ENCODE peak calls at places on chromosomes 1 and 21, in six cellular contexts. I is iris pigment epithelial cell, O is breast epithelium, K is renal cortical epithelial cell, G is GM19239, U is endothelial cell. R is an unnamed sample.
A peak's percentile ranks its signal among the peaks of the same experiment; 100 is the strongest.

GRCh38 chr1:163365186-163365585 is 43.4 kb downstream of the NUF2 start:
- DNase-seq in I (no peak), O (no peak), K (no peak), G (no peak), U (no peak), R (no peak)

GRCh38 chr1:27141266-27142003 is 13.5 kb downstream of the SLC9A1 start:
- DNase-seq in I (no peak), O (peak; percentile 92), K (no peak), G (no peak), U (no peak), R (no peak)

GRCh38 chr21:36155603-36156338 is 853 bp upstream of the DOP1B start:
- DNase-seq in I (no peak), O (peak; percentile 55), K (no peak), G (no peak), U (no peak), R (no peak)

GRCh38 chr1:67020765-67021164 is 33.2 kb downstream of the SLC35D1 start:
- DNase-seq in I (no peak), O (no peak), K (no peak), G (no peak), U (no peak), R (no peak)

GRCh38 chr21:15397258-15397657 is 332.5 kb upstream of the NRIP1 start:
- DNase-seq in I (no peak), O (no peak), K (no peak), G (no peak), U (no peak), R (no peak)

GRCh38 chr1:89780721-89781120 is 40.1 kb upstream of the LRRC8D start:
- DNase-seq in I (peak; percentile 71), O (no peak), K (peak; percentile 78), G (no peak), U (no peak), R (peak; percentile 65)

GRCh38 chr1:101242331-101243050 is 5.7 kb downstream of the S1PR1 start:
- DNase-seq in I (peak; percentile 9), O (no peak), K (no peak), G (no peak), U (no peak), R (no peak)

GRCh38 chr21:42218836-42219605 is at the start of gene ABCG1:
- DNase-seq in I (peak; percentile 13), O (no peak), K (no peak), G (no peak), U (peak; percentile 56), R (no peak)

GRCh38 chr1:209589440-209589839 is 5.9 kb downstream of the CAMK1G start:
- DNase-seq in I (peak; percentile 32), O (no peak), K (no peak), G (no peak), U (no peak), R (no peak)

GRCh38 chr1:76268341-76268740 is 193.8 kb downstream of the ST6GALNAC3 start:
- DNase-seq in I (peak; percentile 4), O (no peak), K (peak; percentile 50), G (no peak), U (no peak), R (no peak)

GRCh38 chr1:151568626-151569088 is 28.5 kb downstream of the TUFT1 start:
- DNase-seq in I (no peak), O (no peak), K (no peak), G (no peak), U (no peak), R (no peak)

GRCh38 chr21:45409466-45410150 is 4.6 kb downstream of the COL18A1 start:
- DNase-seq in I (no peak), O (no peak), K (peak; percentile 41), G (no peak), U (no peak), R (no peak)

GRCh38 chr1:94279048-94279447 is 41.7 kb upstream of the ARHGAP29 start:
- DNase-seq in I (peak; percentile 60), O (no peak), K (no peak), G (no peak), U (no peak), R (no peak)

GRCh38 chr1:89953072-89953626 is 41.8 kb upstream of the ZNF326 start:
- DNase-seq in I (peak; percentile 92), O (no peak), K (peak; percentile 98), G (no peak), U (peak; percentile 16), R (peak; percentile 53)

GRCh38 chr1:65059930-65060538 is 88.0 kb upstream of the AK4 start:
- DNase-seq in I (peak; percentile 61), O (no peak), K (peak; percentile 55), G (no peak), U (no peak), R (no peak)

GRCh38 chr1:48718696-48719095 is 58.0 kb downstream of the BEND5 start:
- DNase-seq in I (no peak), O (no peak), K (no peak), G (no peak), U (no peak), R (no peak)

GRCh38 chr1:205670143-205670431 is 10.2 kb downstream of the SLC45A3 start:
- DNase-seq in I (no peak), O (no peak), K (no peak), G (no peak), U (no peak), R (no peak)

GRCh38 chr1:160519542-160520435 is 3.3 kb downstream of the SLAMF6 start:
- DNase-seq in I (peak; percentile 1), O (no peak), K (peak; percentile 33), G (no peak), U (no peak), R (no peak)

GRCh38 chr1:33519240-33519884 is 46.9 kb downstream of the ZSCAN20 start:
- DNase-seq in I (no peak), O (no peak), K (no peak), G (no peak), U (no peak), R (no peak)

GRCh38 chr1:79737193-79737592 is 730.7 kb upstream of the ADGRL4 start:
- DNase-seq in I (no peak), O (no peak), K (no peak), G (no peak), U (no peak), R (no peak)

GRCh38 chr1:55572878-55573734 is 357.9 kb upstream of the USP24 start:
- DNase-seq in I (peak; percentile 83), O (no peak), K (peak; percentile 87), G (no peak), U (no peak), R (no peak)

GRCh38 chr1:158145173-158145719 is 35.4 kb upstream of the CD1D start:
- DNase-seq in I (peak; percentile 31), O (peak; percentile 65), K (peak; percentile 68), G (no peak), U (no peak), R (no peak)

GRCh38 chr1:160112370-160112769 is 3.2 kb upstream of the ATP1A2 start:
- DNase-seq in I (no peak), O (no peak), K (no peak), G (no peak), U (no peak), R (no peak)

GRCh38 chr1:230270940-230271325 is 155.2 kb downstream of the PGBD5 start:
- DNase-seq in I (no peak), O (no peak), K (no peak), G (no peak), U (no peak), R (peak; percentile 38)

GRCh38 chr1:201282931-201283829 is at the start of gene PKP1:
- DNase-seq in I (no peak), O (peak; percentile 77), K (no peak), G (no peak), U (peak; percentile 31), R (no peak)

GRCh38 chr1:118246646-118247045 is 61.6 kb upstream of the SPAG17 start:
- DNase-seq in I (no peak), O (no peak), K (no peak), G (no peak), U (no peak), R (no peak)

GRCh38 chr21:17427157-17427556 is 85.7 kb upstream of the CXADR start:
- DNase-seq in I (no peak), O (no peak), K (no peak), G (no peak), U (no peak), R (no peak)

GRCh38 chr1:67166196-67166595 is at the start of gene IL23R:
- DNase-seq in I (no peak), O (no peak), K (no peak), G (peak; percentile 32), U (no peak), R (no peak)

GRCh38 chr1:12063141-12064072 is at the start of gene TNFRSF8:
- DNase-seq in I (peak; percentile 31), O (no peak), K (no peak), G (no peak), U (no peak), R (peak; percentile 19)

GRCh38 chr1:35298464-35298863 is 30.0 kb downstream of the ZMYM4 start:
- DNase-seq in I (peak; percentile 49), O (no peak), K (peak; percentile 70), G (peak; percentile 40), U (peak; percentile 43), R (no peak)

GRCh38 chr1:156428772-156429288 is 59.8 kb downstream of the RHBG start:
- DNase-seq in I (no peak), O (no peak), K (no peak), G (no peak), U (no peak), R (no peak)

GRCh38 chr1:246308533-246309075 is 198.5 kb downstream of the SMYD3 start:
- DNase-seq in I (no peak), O (no peak), K (no peak), G (no peak), U (no peak), R (no peak)

GRCh38 chr1:118928739-118929554 is 59.2 kb downstream of the TBX15 start:
- DNase-seq in I (peak; percentile 25), O (no peak), K (peak; percentile 48), G (no peak), U (peak; percentile 35), R (peak; percentile 13)